ENCODE peak calls at places on chromosomes 11 and 22, in seven cellular contexts. One of them, this sample, is unnamed.

GRCh38 chr11:116640641-116641402 is 132.0 kb downstream of the BUD13 start:
- DNase-seq in cardiac muscle cell: no peak
- DNase-seq in CD8-positive, alpha-beta memory T cell: no peak
- DNase-seq in H7: no peak
- DNase-seq in pancreas: no peak
- DNase-seq in adrenal gland: no peak
- DNase-seq in dorsolateral prefrontal cortex: no peak
- DNase-seq in this sample: no peak

GRCh38 chr11:102467853-102468580 is 15.5 kb upstream of the TMEM123 start:
- DNase-seq in cardiac muscle cell: no peak
- DNase-seq in CD8-positive, alpha-beta memory T cell: no peak
- DNase-seq in H7: no peak
- DNase-seq in pancreas: no peak
- DNase-seq in adrenal gland: no peak
- DNase-seq in dorsolateral prefrontal cortex: no peak
- DNase-seq in this sample: no peak

GRCh38 chr11:36265793-36266628 is 23.2 kb downstream of the COMMD9 start:
- DNase-seq in cardiac muscle cell: peak
- DNase-seq in CD8-positive, alpha-beta memory T cell: peak
- DNase-seq in H7: peak
- DNase-seq in pancreas: no peak
- DNase-seq in adrenal gland: peak
- DNase-seq in dorsolateral prefrontal cortex: peak
- DNase-seq in this sample: peak

GRCh38 chr22:27046126-27046525 is 388.7 kb downstream of the MIAT start:
- DNase-seq in cardiac muscle cell: no peak
- DNase-seq in CD8-positive, alpha-beta memory T cell: no peak
- DNase-seq in H7: no peak
- DNase-seq in pancreas: no peak
- DNase-seq in adrenal gland: no peak
- DNase-seq in dorsolateral prefrontal cortex: no peak
- DNase-seq in this sample: no peak

GRCh38 chr22:29073618-29074275 is 912 bp downstream of the KREMEN1 start:
- DNase-seq in cardiac muscle cell: peak
- DNase-seq in CD8-positive, alpha-beta memory T cell: no peak
- DNase-seq in H7: peak
- DNase-seq in pancreas: peak
- DNase-seq in adrenal gland: peak
- DNase-seq in dorsolateral prefrontal cortex: no peak
- DNase-seq in this sample: no peak

GRCh38 chr11:119335655-119336543 is 1.6 kb downstream of the RNF26 start:
- DNase-seq in cardiac muscle cell: no peak
- DNase-seq in CD8-positive, alpha-beta memory T cell: no peak
- DNase-seq in H7: peak
- DNase-seq in pancreas: no peak
- DNase-seq in adrenal gland: no peak
- DNase-seq in dorsolateral prefrontal cortex: no peak
- DNase-seq in this sample: no peak

GRCh38 chr11:133660202-133660568 is 127.9 kb upstream of the OPCML start:
- DNase-seq in cardiac muscle cell: no peak
- DNase-seq in CD8-positive, alpha-beta memory T cell: no peak
- DNase-seq in H7: peak
- DNase-seq in pancreas: no peak
- DNase-seq in adrenal gland: no peak
- DNase-seq in dorsolateral prefrontal cortex: no peak
- DNase-seq in this sample: no peak

GRCh38 chr11:19076744-19077589 is 16.4 kb upstream of the MRGPRX2 start:
- DNase-seq in cardiac muscle cell: peak
- DNase-seq in CD8-positive, alpha-beta memory T cell: peak
- DNase-seq in H7: peak
- DNase-seq in pancreas: peak
- DNase-seq in adrenal gland: peak
- DNase-seq in dorsolateral prefrontal cortex: peak
- DNase-seq in this sample: peak

DNA sequence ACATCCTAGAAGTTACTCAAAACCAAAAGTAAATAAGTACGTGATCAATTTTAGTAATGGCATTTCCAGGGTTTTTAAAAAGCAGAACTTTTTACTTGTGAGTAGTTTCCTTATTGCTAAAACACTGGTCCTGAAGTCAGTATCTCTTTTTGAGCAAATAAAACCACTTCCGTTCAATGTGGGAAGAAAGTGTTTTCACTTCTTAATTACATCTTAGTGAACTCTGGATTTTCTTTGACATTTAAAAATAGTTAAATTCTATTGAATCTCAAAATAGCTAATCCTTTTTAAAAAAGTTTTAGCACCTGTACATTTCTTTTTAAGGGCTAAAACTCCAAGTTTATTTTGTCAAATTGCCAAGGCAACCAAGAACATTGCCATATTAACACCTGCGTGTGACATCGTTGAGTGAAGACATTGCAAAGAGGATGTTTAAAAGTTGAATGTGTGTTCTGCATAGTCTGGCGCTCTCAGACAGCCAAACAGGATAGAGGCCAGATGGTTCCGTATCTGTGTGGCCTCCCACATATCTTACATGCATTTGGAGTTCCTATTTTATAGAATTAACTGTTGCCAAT is 17.2 kb upstream of the OR5B21 start:
- DNase-seq in cardiac muscle cell: peak
- DNase-seq in CD8-positive, alpha-beta memory T cell: peak
- DNase-seq in H7: no peak
- DNase-seq in pancreas: no peak
- DNase-seq in adrenal gland: no peak
- DNase-seq in dorsolateral prefrontal cortex: no peak
- DNase-seq in this sample: peak
- H3K4me3 ChIP-seq in cardiac muscle cell: no peak
- H3K4me3 ChIP-seq in CD8-positive, alpha-beta memory T cell: peak
- H3K4me3 ChIP-seq in H7: no peak
- H3K4me3 ChIP-seq in pancreas: no peak
- H3K4me3 ChIP-seq in adrenal gland: no peak
- H3K4me3 ChIP-seq in dorsolateral prefrontal cortex: no peak
- H3K4me3 ChIP-seq in this sample: peak

DNA sequence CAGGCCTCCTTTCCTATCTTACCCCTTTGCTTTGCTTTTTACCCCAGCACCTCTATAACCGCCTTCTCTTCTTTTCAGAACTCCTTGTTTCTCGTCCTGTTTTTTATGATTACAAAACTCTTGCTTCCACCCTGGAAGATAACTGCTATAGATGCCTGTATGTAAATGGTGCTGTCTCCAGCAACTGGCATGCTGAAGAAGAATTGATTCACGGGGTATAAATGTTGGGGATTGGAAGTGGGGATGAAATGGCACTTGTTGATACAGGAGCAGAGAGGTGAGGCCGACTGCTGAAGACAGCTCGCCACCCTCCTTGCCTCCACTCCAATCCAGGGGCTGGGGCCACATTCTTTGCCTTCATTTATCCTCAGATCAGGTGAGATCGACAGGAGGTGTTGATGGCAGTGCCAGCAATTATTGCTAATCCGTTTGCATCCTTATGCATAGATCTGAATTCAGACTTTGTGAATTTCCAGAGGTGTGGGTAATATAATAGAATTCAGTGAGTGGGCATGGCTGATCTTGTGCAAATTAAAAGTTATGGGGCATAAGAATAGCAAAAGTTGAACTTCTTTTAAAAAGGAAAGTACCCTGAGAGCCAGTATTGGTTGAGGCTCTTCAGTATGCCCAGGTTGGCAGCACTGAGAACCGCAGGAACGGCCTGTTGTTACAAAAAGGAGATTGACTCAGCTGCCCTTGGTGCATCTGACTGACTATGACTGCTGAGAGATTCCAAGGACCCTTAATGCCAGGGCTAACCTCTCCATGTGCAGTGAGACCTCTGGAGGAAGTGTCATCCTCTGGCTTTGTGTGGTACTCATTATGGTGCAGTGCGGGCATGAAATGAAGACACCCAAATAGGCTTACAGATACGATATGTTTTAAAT is 5.3 kb downstream of the NEAT1 start:
- DNase-seq in cardiac muscle cell: peak
- DNase-seq in CD8-positive, alpha-beta memory T cell: no peak
- DNase-seq in H7: no peak
- DNase-seq in pancreas: no peak
- DNase-seq in adrenal gland: peak
- DNase-seq in dorsolateral prefrontal cortex: peak
- DNase-seq in this sample: no peak
- H3K4me3 ChIP-seq in cardiac muscle cell: no peak
- H3K4me3 ChIP-seq in CD8-positive, alpha-beta memory T cell: peak
- H3K4me3 ChIP-seq in H7: peak
- H3K4me3 ChIP-seq in pancreas: no peak
- H3K4me3 ChIP-seq in adrenal gland: peak
- H3K4me3 ChIP-seq in dorsolateral prefrontal cortex: peak
- H3K4me3 ChIP-seq in this sample: no peak

GRCh38 chr22:37485714-37486223 is 415 bp downstream of the MFNG start:
- DNase-seq in cardiac muscle cell: no peak
- DNase-seq in CD8-positive, alpha-beta memory T cell: no peak
- DNase-seq in H7: peak
- DNase-seq in pancreas: no peak
- DNase-seq in adrenal gland: no peak
- DNase-seq in dorsolateral prefrontal cortex: no peak
- DNase-seq in this sample: no peak

GRCh38 chr22:37484115-37485005 is 1.8 kb downstream of the MFNG start:
- DNase-seq in cardiac muscle cell: no peak
- DNase-seq in CD8-positive, alpha-beta memory T cell: peak
- DNase-seq in H7: peak
- DNase-seq in pancreas: peak
- DNase-seq in adrenal gland: peak
- DNase-seq in dorsolateral prefrontal cortex: peak
- DNase-seq in this sample: peak

GRCh38 chr22:37486224-37486845 is at the start of gene MFNG:
- DNase-seq in cardiac muscle cell: peak
- DNase-seq in CD8-positive, alpha-beta memory T cell: peak
- DNase-seq in H7: peak
- DNase-seq in pancreas: peak
- DNase-seq in adrenal gland: peak
- DNase-seq in dorsolateral prefrontal cortex: no peak
- DNase-seq in this sample: peak

GRCh38 chr22:37483594-37484114 is 2.5 kb downstream of the MFNG start:
- DNase-seq in cardiac muscle cell: no peak
- DNase-seq in CD8-positive, alpha-beta memory T cell: no peak
- DNase-seq in H7: no peak
- DNase-seq in pancreas: no peak
- DNase-seq in adrenal gland: no peak
- DNase-seq in dorsolateral prefrontal cortex: no peak
- DNase-seq in this sample: no peak

DNA sequence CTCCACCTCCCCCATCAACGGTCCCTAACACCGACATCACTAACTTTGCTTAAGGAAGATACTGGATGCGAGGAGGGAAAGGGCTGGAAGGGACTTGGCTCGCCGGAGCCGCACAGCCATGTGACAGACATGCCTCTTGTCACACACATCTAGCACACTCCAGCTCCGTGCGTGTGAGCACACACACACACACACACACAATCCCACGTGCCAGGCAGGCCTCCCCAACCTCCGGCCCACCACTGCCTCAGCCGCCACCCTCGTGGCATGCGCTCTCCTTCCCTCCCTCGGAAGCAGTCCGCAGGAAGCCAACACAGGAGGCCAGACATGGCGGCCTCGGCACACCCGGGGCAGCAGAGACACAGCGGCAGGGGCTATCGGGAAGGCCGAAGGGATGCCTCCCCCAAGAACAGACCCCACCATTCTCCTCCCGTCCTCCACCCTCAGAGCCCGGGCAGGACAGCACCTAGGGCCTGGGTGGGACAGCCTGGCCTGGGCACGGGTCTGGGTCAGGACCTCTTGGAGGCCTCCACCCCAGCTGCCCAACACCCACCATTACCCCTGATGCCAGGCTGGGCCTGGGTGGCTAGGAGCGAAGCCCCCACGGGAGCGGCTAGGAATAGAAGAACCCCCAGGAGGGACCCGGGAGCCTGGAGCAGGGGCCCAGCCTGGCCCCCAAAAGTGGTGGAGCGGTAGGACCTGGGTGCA is 1.0 kb downstream of the MFNG start:
- DNase-seq in cardiac muscle cell: no peak
- DNase-seq in CD8-positive, alpha-beta memory T cell: peak
- DNase-seq in H7: no peak
- DNase-seq in pancreas: no peak
- DNase-seq in adrenal gland: no peak
- DNase-seq in dorsolateral prefrontal cortex: no peak
- DNase-seq in this sample: peak
- H3K4me3 ChIP-seq in cardiac muscle cell: no peak
- H3K4me3 ChIP-seq in CD8-positive, alpha-beta memory T cell: peak
- H3K4me3 ChIP-seq in H7: no peak
- H3K4me3 ChIP-seq in pancreas: no peak
- H3K4me3 ChIP-seq in adrenal gland: peak
- H3K4me3 ChIP-seq in dorsolateral prefrontal cortex: peak
- H3K4me3 ChIP-seq in this sample: peak

GRCh38 chr22:22886546-22886945 is 1.1 kb upstream of the IGLL5 start:
- DNase-seq in cardiac muscle cell: no peak
- DNase-seq in CD8-positive, alpha-beta memory T cell: no peak
- DNase-seq in H7: peak
- DNase-seq in pancreas: no peak
- DNase-seq in adrenal gland: no peak
- DNase-seq in dorsolateral prefrontal cortex: no peak
- DNase-seq in this sample: no peak

GRCh38 chr22:22884010-22884887 is 3.4 kb upstream of the IGLL5 start:
- DNase-seq in cardiac muscle cell: peak
- DNase-seq in CD8-positive, alpha-beta memory T cell: peak
- DNase-seq in H7: peak
- DNase-seq in pancreas: peak
- DNase-seq in adrenal gland: peak
- DNase-seq in dorsolateral prefrontal cortex: no peak
- DNase-seq in this sample: peak

GRCh38 chr22:22883090-22883727 is 4.4 kb upstream of the IGLL5 start:
- DNase-seq in cardiac muscle cell: no peak
- DNase-seq in CD8-positive, alpha-beta memory T cell: no peak
- DNase-seq in H7: peak
- DNase-seq in pancreas: no peak
- DNase-seq in adrenal gland: no peak
- DNase-seq in dorsolateral prefrontal cortex: no peak
- DNase-seq in this sample: no peak

GRCh38 chr22:22887621-22888503 is at the start of gene IGLL5:
- DNase-seq in cardiac muscle cell: no peak
- DNase-seq in CD8-positive, alpha-beta memory T cell: no peak
- DNase-seq in H7: peak
- DNase-seq in pancreas: no peak
- DNase-seq in adrenal gland: no peak
- DNase-seq in dorsolateral prefrontal cortex: no peak
- DNase-seq in this sample: no peak

DNA sequence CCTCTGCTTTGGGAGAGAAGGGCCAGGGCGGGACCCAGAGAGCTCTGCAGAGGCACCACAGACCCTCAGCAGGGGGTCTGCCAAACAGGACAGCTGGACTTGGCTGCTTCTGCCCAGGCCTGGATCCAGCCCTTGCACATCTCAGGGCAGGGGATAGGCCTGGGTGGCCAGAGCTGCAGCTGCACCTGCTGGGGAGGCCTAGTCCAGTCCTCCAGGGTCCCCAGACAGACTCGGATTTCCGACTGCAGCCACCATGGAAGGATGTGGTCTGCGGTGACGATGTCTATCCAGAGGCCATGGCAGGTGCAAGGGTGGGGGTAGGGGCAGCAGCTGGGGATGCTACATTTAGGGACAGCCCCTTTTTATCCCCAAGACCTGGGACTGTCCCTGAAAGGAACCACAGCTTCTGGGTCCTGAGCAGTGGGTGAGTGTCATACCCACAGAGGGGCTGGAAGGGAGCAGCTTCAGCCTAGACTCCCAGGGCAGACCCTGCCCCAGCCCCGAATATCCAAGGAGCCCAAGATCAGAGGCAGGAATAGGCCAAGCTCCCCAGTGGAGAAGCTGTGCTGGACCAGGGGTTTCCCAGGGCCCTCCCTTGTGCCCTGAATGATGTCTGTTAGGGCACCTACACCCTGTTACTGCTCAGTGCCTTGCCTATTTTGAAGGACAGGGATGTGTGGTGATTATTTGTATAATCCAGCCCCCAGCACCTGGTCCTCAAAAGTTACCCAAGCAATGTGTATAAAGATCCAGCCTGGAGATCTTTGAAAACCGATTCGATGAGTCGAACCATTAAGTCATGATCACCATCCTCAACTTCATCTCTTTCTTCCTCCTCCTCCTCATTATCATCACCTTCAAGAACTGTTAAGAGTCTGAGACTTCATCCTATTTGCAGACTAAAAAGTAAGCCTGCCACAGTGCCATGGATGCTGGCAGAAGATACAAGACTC is 2.5 kb upstream of the IGLL5 start:
- DNase-seq in cardiac muscle cell: no peak
- DNase-seq in CD8-positive, alpha-beta memory T cell: no peak
- DNase-seq in H7: peak
- DNase-seq in pancreas: no peak
- DNase-seq in adrenal gland: no peak
- DNase-seq in dorsolateral prefrontal cortex: no peak
- DNase-seq in this sample: peak
- H3K4me3 ChIP-seq in cardiac muscle cell: no peak
- H3K4me3 ChIP-seq in CD8-positive, alpha-beta memory T cell: no peak
- H3K4me3 ChIP-seq in H7: no peak
- H3K4me3 ChIP-seq in pancreas: no peak
- H3K4me3 ChIP-seq in adrenal gland: no peak
- H3K4me3 ChIP-seq in dorsolateral prefrontal cortex: no peak
- H3K4me3 ChIP-seq in this sample: no peak

This sample was measured in Jurkat, Clone E6-1.